ENCODE peak calls at places on chromosomes 12 and 14, in ten cellular contexts. S is IMR-90, Q is progenitor cell of endocrine pancreas, B is tibial artery, O is transverse colon, U is fibroblast of villous mesenchyme, Y is cardiac fibroblast, D is A549, J is coronary artery, L is kidney. I is an unnamed sample.

GRCh38 chr12:10220398-10221077 is 7.9 kb downstream of the GABARAPL1 start:
- DNase-seq in S (peak), Q (no peak), B (peak), O (peak), U (peak), Y (peak), D (no peak), J (no peak), L (no peak), I (no peak)

GRCh38 chr12:66119870-66120241 is 10.7 kb downstream of the LLPH start:
- DNase-seq in S (no peak), Q (no peak), B (no peak), O (no peak), U (no peak), Y (no peak), D (no peak), J (no peak), L (no peak), I (no peak)

GRCh38 chr14:87492556-87492955 is 500.4 kb downstream of the GALC start:
- DNase-seq in S (no peak), Q (no peak), B (no peak), O (no peak), U (no peak), Y (no peak), D (no peak), J (no peak), L (no peak), I (no peak)

GRCh38 chr14:91369628-91370445 is 47.8 kb downstream of the CCDC88C start:
- DNase-seq in S (no peak), Q (no peak), B (no peak), O (no peak), U (peak), Y (no peak), D (no peak), J (no peak), L (no peak), I (no peak)

GRCh38 chr12:28963554-28963953 is 185.5 kb upstream of the FAR2 start:
- DNase-seq in S (peak), Q (no peak), B (no peak), O (no peak), U (peak), Y (peak), D (no peak), J (no peak), L (no peak), I (no peak)

GRCh38 chr12:102728506-102729242 is 188.4 kb downstream of the PAH start:
- DNase-seq in S (no peak), Q (no peak), B (no peak), O (no peak), U (no peak), Y (no peak), D (no peak), J (no peak), L (no peak), I (no peak)

GRCh38 chr12:14443531-14443930 is 78.0 kb downstream of the ATF7IP start:
- DNase-seq in S (peak), Q (no peak), B (no peak), O (no peak), U (no peak), Y (peak), D (no peak), J (no peak), L (no peak), I (no peak)

GRCh38 chr14:100052819-100053218 is 12.4 kb upstream of the EVL start:
- DNase-seq in S (no peak), Q (no peak), B (no peak), O (no peak), U (no peak), Y (no peak), D (no peak), J (no peak), L (no peak), I (no peak)

GRCh38 chr12:130162267-130162666 is at the start of gene FZD10:
- DNase-seq in S (no peak), Q (peak), B (peak), O (peak), U (no peak), Y (no peak), D (no peak), J (no peak), L (peak), I (peak)

GRCh38 chr12:47207829-47208248 is 128.1 kb upstream of the AMIGO2 start:
- DNase-seq in S (no peak), Q (no peak), B (no peak), O (no peak), U (no peak), Y (no peak), D (no peak), J (no peak), L (no peak), I (no peak)

GRCh38 chr14:104821971-104822608 is 21.2 kb downstream of the ZBTB42 start:
- DNase-seq in S (no peak), Q (no peak), B (peak), O (no peak), U (no peak), Y (no peak), D (no peak), J (no peak), L (peak), I (peak)

GRCh38 chr14:69572634-69573135 is 2.0 kb downstream of the CCDC177 start:
- DNase-seq in S (no peak), Q (no peak), B (no peak), O (no peak), U (no peak), Y (no peak), D (no peak), J (no peak), L (no peak), I (peak)

GRCh38 chr12:15636060-15636890 is 152.9 kb downstream of the EPS8 start:
- DNase-seq in S (no peak), Q (no peak), B (no peak), O (no peak), U (no peak), Y (no peak), D (no peak), J (no peak), L (no peak), I (no peak)

GRCh38 chr12:48999371-49000131 is at the start of gene DDN:
- DNase-seq in S (peak), Q (no peak), B (no peak), O (no peak), U (no peak), Y (peak), D (no peak), J (no peak), L (no peak), I (no peak)

GRCh38 chr12:57622293-57623245 is 10.4 kb downstream of the B4GALNT1 start:
- DNase-seq in S (no peak), Q (no peak), B (no peak), O (no peak), U (no peak), Y (no peak), D (no peak), J (peak), L (peak), I (no peak)

GRCh38 chr12:51520576-51521325 is 70.3 kb upstream of the SCN8A start:
- DNase-seq in S (no peak), Q (no peak), B (no peak), O (no peak), U (no peak), Y (no peak), D (no peak), J (no peak), L (no peak), I (no peak)
- TF ChIP-seq CTCF in S (no peak), Q (no peak), B (no peak), O (no peak), U (no peak), Y (no peak), D (no peak), J (no peak), L (no peak), I (no peak)

DNA sequence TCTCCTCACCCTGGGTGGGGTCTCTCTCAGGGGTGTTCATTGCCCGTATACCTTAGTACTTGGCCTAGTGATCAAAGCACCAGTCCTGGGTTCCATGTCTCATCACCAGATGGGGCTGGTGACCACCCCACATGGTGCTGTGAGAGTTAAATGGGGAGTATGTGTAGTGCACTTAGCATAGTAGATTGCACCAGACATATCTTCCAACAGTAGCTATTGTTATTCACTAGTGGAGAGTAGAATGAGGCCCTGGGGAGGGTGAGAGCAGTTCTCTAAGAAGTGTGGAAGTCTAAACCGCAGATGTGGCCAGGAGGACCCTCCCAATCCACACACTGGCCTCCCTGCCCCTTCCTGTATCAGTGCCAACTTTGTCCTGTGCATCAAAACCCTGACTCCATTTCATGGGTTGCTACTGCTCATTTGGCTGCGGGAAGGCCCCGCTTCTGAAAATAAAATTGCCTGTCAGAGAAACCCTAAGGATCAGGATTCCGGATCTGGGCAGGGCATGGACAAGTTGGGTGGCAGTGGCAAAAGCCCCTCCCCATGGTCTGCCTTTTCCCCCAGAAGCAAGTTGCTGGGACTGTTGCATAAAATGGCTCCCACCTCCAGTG is 4.4 kb downstream of the CD9 start:
- DNase-seq in S (no peak), Q (no peak), B (no peak), O (no peak), U (no peak), Y (no peak), D (no peak), J (no peak), L (no peak), I (no peak)
- TF ChIP-seq CTCF in S (no peak), Q (no peak), B (no peak), O (no peak), U (peak), Y (no peak), D (no peak), J (no peak), L (no peak), I (no peak)

DNA sequence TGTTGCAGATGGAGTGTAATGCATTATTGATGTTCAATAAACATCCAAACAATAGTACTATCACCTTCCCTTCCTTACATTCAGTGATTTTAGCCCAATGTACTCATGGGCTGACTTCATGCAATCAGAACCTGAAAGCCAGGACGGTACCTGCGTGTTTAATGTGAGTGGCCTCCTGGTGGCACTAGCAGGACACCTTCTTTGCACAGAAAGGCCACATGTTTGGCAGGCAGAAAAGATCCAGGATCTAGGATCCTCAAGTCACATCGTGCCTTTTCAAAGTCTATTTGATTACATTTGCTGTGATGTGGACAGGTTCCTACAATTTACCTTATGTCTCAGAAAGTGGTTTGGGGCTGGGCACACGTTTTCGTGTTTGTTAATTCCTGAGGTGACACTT is 82.9 kb downstream of the NEDD1 start:
- DNase-seq in S (no peak), Q (no peak), B (no peak), O (no peak), U (no peak), Y (peak), D (no peak), J (no peak), L (no peak), I (no peak)
- TF ChIP-seq CTCF in S (no peak), Q (peak), B (no peak), O (no peak), U (peak), Y (no peak), D (peak), J (no peak), L (peak), I (no peak)

GRCh38 chr12:69633061-69633460 is 22.4 kb upstream of the LRRC10 start:
- DNase-seq in S (no peak), Q (no peak), B (no peak), O (no peak), U (no peak), Y (no peak), D (no peak), J (no peak), L (no peak), I (no peak)

DNA sequence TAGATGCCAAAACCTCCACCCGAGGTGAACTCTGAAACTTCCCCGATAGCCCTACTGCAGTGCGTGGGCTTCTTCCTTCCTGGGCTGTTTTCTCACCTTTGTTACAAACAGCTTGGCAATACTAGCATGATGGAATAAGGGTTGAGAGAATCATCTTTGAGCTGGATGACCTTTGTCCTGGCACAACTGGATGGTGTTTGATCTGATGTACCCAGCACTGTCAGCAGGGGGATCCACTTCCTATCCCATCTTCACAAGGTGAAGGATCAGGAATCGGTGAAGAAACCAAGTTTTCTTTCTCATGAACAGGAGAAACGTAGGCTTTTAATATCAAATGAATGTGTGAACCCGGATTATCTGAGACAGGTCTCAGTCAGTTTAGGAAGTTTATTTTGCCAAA is 19.5 kb upstream of the LRRC10 start:
- DNase-seq in S (no peak), Q (no peak), B (no peak), O (no peak), U (no peak), Y (peak), D (peak), J (no peak), L (no peak), I (no peak)
- TF ChIP-seq CTCF in S (peak), Q (no peak), B (no peak), O (no peak), U (peak), Y (peak), D (peak), J (no peak), L (no peak), I (no peak)

GRCh38 chr12:43969882-43970281 is 134.0 kb downstream of the TMEM117 start:
- DNase-seq in S (peak), Q (no peak), B (no peak), O (no peak), U (peak), Y (peak), D (no peak), J (no peak), L (no peak), I (no peak)
- TF ChIP-seq CTCF in S (no peak), Q (no peak), B (no peak), O (no peak), U (no peak), Y (no peak), D (no peak), J (no peak), L (no peak), I (no peak)

GRCh38 chr12:80622271-80622670 is 85.2 kb upstream of the MYF6 start:
- DNase-seq in S (no peak), Q (no peak), B (no peak), O (no peak), U (no peak), Y (peak), D (no peak), J (no peak), L (no peak), I (no peak)
- TF ChIP-seq CTCF in S (peak), Q (no peak), B (no peak), O (no peak), U (peak), Y (peak), D (peak), J (no peak), L (no peak), I (no peak)

I was measured in upper lobe of right lung.